ENCODE peak calls at places on chromosomes 4 and X, in four cellular contexts. J, O, Y and H are unnamed samples.

GRCh38 chrX:45718676-45719075 is 518.0 kb upstream of the DIPK2B start:
- DNase-seq in Y (no peak), J (no peak), O (no peak), H (no peak)

GRCh38 chr4:38856524-38857337 is at the start of gene TLR6:
- DNase-seq in O (no peak), J (peak), Y (peak), H (peak)

GRCh38 chr4:157818946-157819692 is 353.7 kb downstream of the GASK1B start:
- DNase-seq in J (no peak), Y (no peak), O (no peak), H (no peak)

GRCh38 chr4:14568356-14568755 is 433.9 kb upstream of the CPEB2 start:
- DNase-seq in J (peak), Y (no peak), O (no peak), H (no peak)

GRCh38 chrX:79477691-79478090 is 110.6 kb upstream of the ITM2A start:
- DNase-seq in O (no peak), Y (no peak), J (no peak), H (peak)

GRCh38 chr4:80431203-80431602 is 95.7 kb downstream of the CFAP299 start:
- DNase-seq in O (no peak), Y (no peak), J (no peak), H (no peak)

GRCh38 chr4:113825272-113825671 is 63.7 kb upstream of the CAMK2D start:
- DNase-seq in O (no peak), Y (no peak), J (no peak), H (no peak)

GRCh38 chrX:18617351-18617750 is 54.6 kb downstream of the RS1 start:
- DNase-seq in Y (peak), O (no peak), J (peak), H (peak)

GRCh38 chr4:113673450-113673849 is 88.1 kb downstream of the CAMK2D start:
- DNase-seq in J (peak), O (no peak), Y (peak), H (peak)

GRCh38 chrX:2629316-2630168 is 61.6 kb upstream of the CD99 start:
- DNase-seq in Y (no peak), O (no peak), J (no peak), H (no peak)

GRCh38 chrX:49242545-49243066 is 7.3 kb downstream of the CCDC22 start:
- DNase-seq in J (no peak), Y (peak), O (no peak), H (peak)

GRCh38 chr4:173835863-173836262 is 305.8 kb upstream of the HAND2 start:
- DNase-seq in Y (no peak), J (peak), O (no peak), H (peak)

GRCh38 chr4:60344908-60345307 is 855.2 kb upstream of the ADGRL3 start:
- DNase-seq in Y (no peak), J (no peak), O (no peak), H (peak)

GRCh38 chr4:48594185-48594584 is 104.1 kb downstream of the ZAR1 start:
- DNase-seq in J (no peak), Y (no peak), O (no peak), H (no peak)

GRCh38 chr4:8285143-8285975 is 15.8 kb downstream of the HTRA3 start:
- DNase-seq in J (no peak), O (peak), Y (no peak), H (no peak)

GRCh38 chr4:105966046-105966445 is 70.8 kb downstream of the NPNT start:
- DNase-seq in Y (peak), O (no peak), J (peak), H (peak)

GRCh38 chr4:69977582-69977981 is 12.1 kb upstream of the CSN2 start:
- DNase-seq in O (no peak), J (peak), Y (no peak), H (no peak)

GRCh38 chr4:29423836-29424721 is 1296.1 kb upstream of the PCDH7 start:
- DNase-seq in O (no peak), Y (peak), J (peak), H (peak)

GRCh38 chr4:88866862-88867550 is 169.4 kb upstream of the NAP1L5 start:
- DNase-seq in J (peak), Y (peak), O (no peak), H (peak)

GRCh38 chrX:11666180-11666579 is 460 bp upstream of the ARHGAP6 start:
- DNase-seq in J (no peak), O (peak), Y (no peak), H (no peak)

GRCh38 chr4:85477538-85477937 is 2.6 kb downstream of the ARHGAP24 start:
- DNase-seq in O (no peak), Y (no peak), J (no peak), H (no peak)

GRCh38 chr4:42786350-42787070 is 106.0 kb upstream of the GRXCR1 start:
- DNase-seq in O (peak), Y (no peak), J (no peak), H (no peak)

GRCh38 chr4:126267689-126268088 is 952.9 kb downstream of the FAT4 start:
- DNase-seq in O (no peak), J (peak), Y (no peak), H (no peak)

GRCh38 chr4:56764206-56764605 is 57.3 kb downstream of the SPINK2 start:
- DNase-seq in Y (no peak), J (no peak), O (no peak), H (no peak)

GRCh38 chr4:65508169-65508568 is 162.1 kb downstream of the EPHA5 start:
- DNase-seq in J (peak), Y (peak), O (no peak), H (peak)

GRCh38 chr4:123495530-123495929 is 98.9 kb downstream of the SPRY1 start:
- DNase-seq in O (no peak), J (peak), Y (no peak), H (peak)

GRCh38 chr4:95181446-95182306 is 367.1 kb downstream of the UNC5C start:
- DNase-seq in O (peak), J (peak), Y (no peak), H (peak)

GRCh38 chr4:174172274-174172673 is 111.2 kb downstream of the FBXO8 start:
- DNase-seq in J (no peak), O (no peak), Y (no peak), H (peak)

GRCh38 chr4:1195109-1195671 is 22.8 kb upstream of the SPON2 start:
- DNase-seq in J (no peak), O (peak), Y (no peak), H (no peak)

GRCh38 chr4:96379524-96379923 is 539.6 kb downstream of the PDHA2 start:
- DNase-seq in Y (no peak), J (no peak), O (no peak), H (no peak)

GRCh38 chr4:38099908-38100407 is 139.8 kb downstream of the PTTG2 start:
- DNase-seq in J (peak), Y (peak), O (no peak), H (no peak)

GRCh38 chr4:168304744-168305459 is 13.7 kb downstream of the DDX60 start:
- DNase-seq in J (peak), O (no peak), Y (peak), H (peak)

GRCh38 chr4:111506706-111507105 is 638.5 kb upstream of the FAM241A start:
- DNase-seq in J (peak), Y (no peak), O (no peak), H (peak)

GRCh38 chrX:139204903-139205667 is 325.5 kb upstream of the F9 start:
- DNase-seq in O (peak), J (no peak), Y (peak), H (peak)
- TF ChIP-seq CTCF in O (no peak), J (no peak), Y (no peak), H (peak)

GRCh38 chr4:151644625-151645024 is 116.2 kb downstream of the GATB start:
- DNase-seq in O (peak), Y (peak), J (no peak), H (peak)

GRCh38 chr4:151643564-151643963 is 117.2 kb downstream of the GATB start:
- DNase-seq in Y (no peak), J (no peak), O (no peak), H (no peak)

GRCh38 chr4:151641983-151642382 is 118.8 kb downstream of the GATB start:
- DNase-seq in Y (no peak), O (no peak), J (no peak), H (no peak)

GRCh38 chr4:151649461-151649860 is 111.3 kb downstream of the GATB start:
- DNase-seq in Y (no peak), J (no peak), O (no peak), H (no peak)

DNA sequence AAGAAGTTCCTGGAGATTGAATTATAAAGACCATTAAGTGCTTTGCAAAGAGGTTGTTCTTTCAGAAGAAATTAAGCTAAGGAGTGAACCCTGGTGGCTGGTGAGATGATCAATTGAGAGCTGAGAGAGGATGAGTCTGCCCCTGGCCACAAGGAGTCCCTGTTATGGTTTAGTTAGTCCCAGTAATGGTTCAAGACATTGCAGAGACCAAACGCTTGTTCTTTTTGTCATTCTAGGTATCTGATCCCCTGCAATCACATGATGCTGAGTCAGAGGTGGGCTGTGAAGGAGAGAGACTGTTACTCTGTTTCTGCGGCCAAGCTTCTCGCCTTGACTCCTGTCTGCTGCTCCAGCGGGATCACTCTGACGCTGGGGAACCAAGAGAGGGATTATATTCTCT is 114.5 kb downstream of the GATB start:
- DNase-seq in Y (no peak), O (no peak), J (no peak), H (no peak)
- TF ChIP-seq CTCF in Y (no peak), O (no peak), J (peak), H (peak)

GRCh38 chrX:110116066-110116465 is 113.2 kb downstream of the TMEM164 start:
- DNase-seq in Y (no peak), O (no peak), J (no peak), H (no peak)
- TF ChIP-seq CTCF in Y (no peak), O (no peak), J (no peak), H (no peak)

DNA sequence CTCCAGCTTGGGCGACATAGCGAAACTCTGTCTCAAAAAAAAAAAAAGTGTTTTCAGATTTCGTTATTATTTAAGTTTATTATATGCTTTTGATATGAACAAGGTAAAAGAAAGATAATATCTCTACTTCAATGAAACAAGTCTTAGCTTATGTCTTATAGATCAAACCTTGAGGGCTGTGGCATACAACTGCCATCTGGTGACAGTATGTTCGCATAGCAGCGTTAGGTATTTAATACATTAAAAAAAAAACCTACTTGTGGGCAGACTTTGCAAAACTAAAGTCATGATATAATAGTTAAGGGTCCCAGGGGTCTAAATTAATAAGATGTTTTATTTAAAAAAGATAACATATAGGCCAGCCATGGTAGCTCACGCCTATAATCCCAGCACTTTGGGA is 161.2 kb upstream of the AMOT start:
- DNase-seq in O (no peak), Y (no peak), J (no peak), H (peak)
- TF ChIP-seq CTCF in O (no peak), Y (no peak), J (no peak), H (no peak)

GRCh38 chr4:53886090-53886489 is 178.3 kb downstream of the CHIC2 start:
- DNase-seq in O (no peak), J (no peak), Y (no peak), H (no peak)

GRCh38 chr4:53885668-53886067 is 178.7 kb downstream of the CHIC2 start:
- DNase-seq in Y (no peak), J (no peak), O (no peak), H (no peak)

GRCh38 chr4:53895137-53895536 is 169.3 kb downstream of the CHIC2 start:
- DNase-seq in J (peak), Y (no peak), O (no peak), H (no peak)

DNA sequence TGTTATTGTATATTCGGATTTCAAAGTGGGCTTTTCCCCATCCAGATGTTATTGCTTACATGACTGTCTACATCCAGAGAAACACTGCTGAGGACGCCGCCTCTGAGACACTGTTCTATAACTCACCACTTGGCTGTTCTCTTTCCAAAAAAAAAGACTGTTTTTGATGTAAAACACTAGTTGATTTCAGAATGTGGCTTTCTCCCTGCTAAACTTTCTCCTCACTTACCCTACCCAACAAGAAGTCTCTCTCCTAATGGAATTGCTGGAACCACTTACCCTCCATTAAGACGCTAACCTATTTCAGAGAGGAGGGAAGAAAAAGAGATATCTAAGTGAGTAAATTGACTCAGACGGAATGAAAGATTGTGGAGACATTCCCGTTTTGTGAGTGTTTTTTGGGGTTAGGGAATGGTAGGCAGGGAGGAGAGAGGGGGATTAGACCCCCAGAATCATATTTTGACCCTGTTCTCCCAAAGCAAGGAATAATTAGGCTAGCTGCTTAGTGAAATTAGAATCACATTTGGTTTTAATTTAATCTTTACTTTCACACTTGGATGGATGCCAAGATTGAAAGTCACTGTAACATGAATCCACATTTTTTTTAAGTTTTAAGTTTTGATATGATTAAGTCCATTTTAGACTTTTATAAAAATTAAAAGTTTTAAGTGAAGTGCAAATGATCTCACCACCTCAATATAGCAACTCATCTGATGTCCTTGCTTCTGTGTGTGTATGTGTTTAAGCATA is 174.9 kb downstream of the CHIC2 start:
- DNase-seq in Y (no peak), O (no peak), J (peak), H (no peak)
- TF ChIP-seq CTCF in Y (no peak), O (no peak), J (no peak), H (no peak)

GRCh38 chrX:40735318-40736169 is at the start of gene MED14:
- DNase-seq in Y (peak), O (peak), J (peak), H (peak)
- TF ChIP-seq CTCF in Y (peak), O (peak), J (peak), H (peak)

DNA sequence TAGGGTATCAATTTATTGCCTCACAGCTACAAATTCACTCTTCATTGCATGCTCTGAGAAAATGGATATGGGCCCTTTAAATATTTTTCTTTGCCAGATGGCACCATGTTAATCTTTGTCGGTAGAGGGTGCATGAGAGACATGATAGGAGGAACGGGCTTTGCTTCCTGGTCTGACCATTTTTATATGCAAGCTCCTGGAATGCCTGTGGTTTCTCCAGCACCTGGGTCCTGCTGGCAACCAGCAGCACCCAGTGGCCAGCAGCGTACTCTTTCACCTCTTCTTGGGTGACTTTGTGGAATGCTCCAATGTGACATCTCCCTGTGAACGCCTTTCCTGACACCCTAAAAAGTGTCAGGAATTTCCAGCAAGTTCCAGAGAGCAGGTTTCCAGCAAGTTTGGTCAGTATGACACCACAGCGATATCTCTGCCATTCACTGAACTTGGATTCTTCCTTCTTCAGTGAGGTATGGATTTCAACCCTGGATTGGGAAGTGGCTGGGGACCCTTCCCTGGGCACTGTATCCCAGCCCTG is 140.3 kb upstream of the PGRMC2 start:
- DNase-seq in Y (peak), O (no peak), J (peak), H (peak)
- TF ChIP-seq CTCF in Y (peak), O (no peak), J (peak), H (peak)

GRCh38 chrX:16664626-16665025 is 14.7 kb downstream of the S100G start:
- DNase-seq in J (no peak), Y (no peak), O (no peak), H (peak)

GRCh38 chrX:16666541-16666940 is 16.6 kb downstream of the S100G start:
- DNase-seq in O (no peak), J (peak), Y (no peak), H (peak)

GRCh38 chrX:16665089-16665488 is 15.1 kb downstream of the S100G start:
- DNase-seq in J (peak), O (no peak), Y (no peak), H (no peak)

GRCh38 chrX:16662402-16662801 is 12.4 kb downstream of the S100G start:
- DNase-seq in O (no peak), Y (no peak), J (no peak), H (peak)

GRCh38 chrX:16664059-16664458 is 14.1 kb downstream of the S100G start:
- DNase-seq in J (peak), O (no peak), Y (no peak), H (peak)
- TF ChIP-seq CTCF in J (peak), O (no peak), Y (no peak), H (peak)

GRCh38 chrX:29110041-29110440 is 522.8 kb downstream of the IL1RAPL1 start:
- DNase-seq in Y (no peak), J (no peak), O (no peak), H (no peak)

GRCh38 chrX:29113221-29113620 is 526.0 kb downstream of the IL1RAPL1 start:
- DNase-seq in Y (no peak), O (no peak), J (no peak), H (no peak)

GRCh38 chrX:29107231-29107630 is 520.0 kb downstream of the IL1RAPL1 start:
- DNase-seq in Y (no peak), J (no peak), O (no peak), H (no peak)
- TF ChIP-seq CTCF in Y (no peak), J (no peak), O (no peak), H (no peak)

GRCh38 chr4:10623241-10623640 is 61.3 kb downstream of the CLNK start:
- DNase-seq in J (peak), O (no peak), Y (no peak), H (peak)

GRCh38 chr4:10625130-10625529 is 59.4 kb downstream of the CLNK start:
- DNase-seq in O (no peak), J (no peak), Y (no peak), H (no peak)

GRCh38 chr4:10623862-10624261 is 60.7 kb downstream of the CLNK start:
- DNase-seq in J (no peak), Y (no peak), O (no peak), H (no peak)

GRCh38 chr4:10620935-10621488 is 63.6 kb downstream of the CLNK start:
- DNase-seq in J (no peak), O (no peak), Y (no peak), H (no peak)

DNA sequence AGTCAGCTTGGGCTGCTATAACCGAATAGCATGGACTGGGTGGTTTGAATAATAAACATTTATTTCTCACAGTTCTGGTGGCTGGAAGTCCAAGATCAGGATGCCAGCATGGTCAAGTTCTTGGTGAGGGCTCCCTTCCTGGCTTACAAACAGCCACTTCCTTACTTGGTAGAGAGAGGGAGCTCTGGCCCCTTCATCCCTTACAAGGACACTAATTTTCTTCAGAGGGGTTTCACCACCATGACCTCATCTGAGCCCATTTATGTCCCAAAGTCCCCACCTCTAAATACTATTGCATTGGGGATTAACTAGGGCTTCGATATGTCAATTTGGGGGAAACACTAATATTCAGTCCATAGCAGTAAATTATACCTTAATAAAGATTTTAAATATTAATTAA is 61.8 kb downstream of the CLNK start:
- DNase-seq in O (no peak), J (peak), Y (no peak), H (no peak)
- TF ChIP-seq CTCF in O (no peak), J (peak), Y (no peak), H (peak)